ENCODE peak calls at places on chromosome 5, in six cellular contexts. One of them, this sample, is unnamed.

GRCh38 chr5:105754056-105754455 is 1916.7 kb downstream of the EFNA5 start:
- DNase-seq in tibial artery: no peak
- DNase-seq in SK-N-SH: no peak
- DNase-seq in HCT116: no peak
- DNase-seq in tibial nerve: no peak
- DNase-seq in hepatocyte: peak; percentile 8
- DNase-seq in this sample: no peak

GRCh38 chr5:168612996-168613395 is 33.8 kb upstream of the PANK3 start:
- DNase-seq in tibial artery: no peak
- DNase-seq in SK-N-SH: no peak
- DNase-seq in HCT116: no peak
- DNase-seq in tibial nerve: no peak
- DNase-seq in hepatocyte: no peak
- DNase-seq in this sample: no peak

GRCh38 chr5:172442592-172442991 is 11.7 kb downstream of the SH3PXD2B start:
- DNase-seq in tibial artery: no peak
- DNase-seq in SK-N-SH: no peak
- DNase-seq in HCT116: no peak
- DNase-seq in tibial nerve: no peak
- DNase-seq in hepatocyte: no peak
- DNase-seq in this sample: no peak

GRCh38 chr5:81768960-81769452 is 18.1 kb upstream of the SSBP2 start:
- DNase-seq in tibial artery: no peak
- DNase-seq in SK-N-SH: no peak
- DNase-seq in HCT116: peak; percentile 35
- DNase-seq in tibial nerve: no peak
- DNase-seq in hepatocyte: peak; percentile 45
- DNase-seq in this sample: no peak

GRCh38 chr5:1019001-1019651 is 10.5 kb downstream of the NKD2 start:
- DNase-seq in tibial artery: no peak
- DNase-seq in SK-N-SH: no peak
- DNase-seq in HCT116: no peak
- DNase-seq in tibial nerve: no peak
- DNase-seq in hepatocyte: no peak
- DNase-seq in this sample: no peak

GRCh38 chr5:121758640-121759039 is 93.0 kb upstream of the FTMT start:
- DNase-seq in tibial artery: no peak
- DNase-seq in SK-N-SH: no peak
- DNase-seq in HCT116: no peak
- DNase-seq in tibial nerve: no peak
- DNase-seq in hepatocyte: no peak
- DNase-seq in this sample: peak; percentile 79

GRCh38 chr5:60482301-60482700 is 217.7 kb downstream of the DEPDC1B start:
- DNase-seq in tibial artery: no peak
- DNase-seq in SK-N-SH: no peak
- DNase-seq in HCT116: no peak
- DNase-seq in tibial nerve: no peak
- DNase-seq in hepatocyte: no peak
- DNase-seq in this sample: peak; percentile 59

GRCh38 chr5:83306572-83307241 is 164.8 kb upstream of the VCAN start:
- DNase-seq in tibial artery: peak; percentile 69
- DNase-seq in SK-N-SH: no peak
- DNase-seq in HCT116: peak; percentile 44
- DNase-seq in tibial nerve: peak; percentile 76
- DNase-seq in hepatocyte: peak; percentile 55
- DNase-seq in this sample: no peak

GRCh38 chr5:144276034-144276822 is 105.6 kb downstream of the KCTD16 start:
- DNase-seq in tibial artery: no peak
- DNase-seq in SK-N-SH: no peak
- DNase-seq in HCT116: no peak
- DNase-seq in tibial nerve: no peak
- DNase-seq in hepatocyte: no peak
- DNase-seq in this sample: no peak

GRCh38 chr5:157558089-157558595 is 17.4 kb downstream of the ADAM19 start:
- DNase-seq in tibial artery: no peak
- DNase-seq in SK-N-SH: no peak
- DNase-seq in HCT116: no peak
- DNase-seq in tibial nerve: no peak
- DNase-seq in hepatocyte: no peak
- DNase-seq in this sample: no peak

GRCh38 chr5:56070795-56071539 is 76.2 kb upstream of the IL6ST start:
- DNase-seq in tibial artery: no peak
- DNase-seq in SK-N-SH: no peak
- DNase-seq in HCT116: no peak
- DNase-seq in tibial nerve: no peak
- DNase-seq in hepatocyte: no peak
- DNase-seq in this sample: no peak

GRCh38 chr5:178214160-178214803 is 9.9 kb downstream of the HNRNPAB start:
- DNase-seq in tibial artery: no peak
- DNase-seq in SK-N-SH: no peak
- DNase-seq in HCT116: no peak
- DNase-seq in tibial nerve: no peak
- DNase-seq in hepatocyte: no peak
- DNase-seq in this sample: peak; percentile 66

GRCh38 chr5:135705230-135705631 is 126.4 kb upstream of the CXCL14 start:
- DNase-seq in tibial artery: no peak
- DNase-seq in SK-N-SH: no peak
- DNase-seq in HCT116: no peak
- DNase-seq in tibial nerve: no peak
- DNase-seq in hepatocyte: no peak
- DNase-seq in this sample: peak; percentile 38

GRCh38 chr5:170301901-170302728 is 4.5 kb upstream of the LCP2 start:
- DNase-seq in tibial artery: no peak
- DNase-seq in SK-N-SH: no peak
- DNase-seq in HCT116: no peak
- DNase-seq in tibial nerve: no peak
- DNase-seq in hepatocyte: no peak
- DNase-seq in this sample: no peak

GRCh38 chr5:55173696-55174101 is 722 bp upstream of the CDC20B start:
- DNase-seq in tibial artery: no peak
- DNase-seq in SK-N-SH: peak; percentile 53
- DNase-seq in HCT116: no peak
- DNase-seq in tibial nerve: no peak
- DNase-seq in hepatocyte: no peak
- DNase-seq in this sample: no peak

GRCh38 chr5:154779105-154779504 is 23.9 kb downstream of the LARP1 start:
- DNase-seq in tibial artery: no peak
- DNase-seq in SK-N-SH: no peak
- DNase-seq in HCT116: peak; percentile 57
- DNase-seq in tibial nerve: no peak
- DNase-seq in hepatocyte: peak; percentile 57
- DNase-seq in this sample: no peak

GRCh38 chr5:135426102-135427082 is 20.8 kb downstream of the DCANP1 start:
- DNase-seq in tibial artery: no peak
- DNase-seq in SK-N-SH: peak; percentile 69
- DNase-seq in HCT116: peak; percentile 65
- DNase-seq in tibial nerve: no peak
- DNase-seq in hepatocyte: peak; percentile 67
- DNase-seq in this sample: peak; percentile 63

GRCh38 chr5:54909911-54910870 is 75.2 kb downstream of the ESM1 start:
- DNase-seq in tibial artery: no peak
- DNase-seq in SK-N-SH: no peak
- DNase-seq in HCT116: no peak
- DNase-seq in tibial nerve: no peak
- DNase-seq in hepatocyte: no peak
- DNase-seq in this sample: no peak

GRCh38 chr5:133017964-133018363 is 8.4 kb downstream of the ZCCHC10 start:
- DNase-seq in tibial artery: no peak
- DNase-seq in SK-N-SH: no peak
- DNase-seq in HCT116: no peak
- DNase-seq in tibial nerve: no peak
- DNase-seq in hepatocyte: no peak
- DNase-seq in this sample: no peak

GRCh38 chr5:127077346-127077745 is 4.0 kb upstream of the C5orf63 start:
- DNase-seq in tibial artery: no peak
- DNase-seq in SK-N-SH: no peak
- DNase-seq in HCT116: no peak
- DNase-seq in tibial nerve: no peak
- DNase-seq in hepatocyte: no peak
- DNase-seq in this sample: no peak

GRCh38 chr5:179816401-179817070 is 4.2 kb upstream of the SQSTM1 start:
- DNase-seq in tibial artery: no peak
- DNase-seq in SK-N-SH: no peak
- DNase-seq in HCT116: no peak
- DNase-seq in tibial nerve: no peak
- DNase-seq in hepatocyte: peak; percentile 65
- DNase-seq in this sample: no peak

GRCh38 chr5:144469106-144469505 is 298.4 kb downstream of the KCTD16 start:
- DNase-seq in tibial artery: no peak
- DNase-seq in SK-N-SH: no peak
- DNase-seq in HCT116: no peak
- DNase-seq in tibial nerve: no peak
- DNase-seq in hepatocyte: no peak
- DNase-seq in this sample: no peak

GRCh38 chr5:82591021-82591515 is 312.9 kb upstream of the RPS23 start:
- DNase-seq in tibial artery: no peak
- DNase-seq in SK-N-SH: no peak
- DNase-seq in HCT116: no peak
- DNase-seq in tibial nerve: no peak
- DNase-seq in hepatocyte: no peak
- DNase-seq in this sample: no peak

GRCh38 chr5:116482394-116482793 is 92.2 kb downstream of the SEMA6A start:
- DNase-seq in tibial artery: no peak
- DNase-seq in SK-N-SH: no peak
- DNase-seq in HCT116: no peak
- DNase-seq in tibial nerve: no peak
- DNase-seq in hepatocyte: no peak
- DNase-seq in this sample: no peak

GRCh38 chr5:24909210-24909609 is 264.4 kb upstream of the CDH10 start:
- DNase-seq in tibial artery: no peak
- DNase-seq in SK-N-SH: no peak
- DNase-seq in HCT116: no peak
- DNase-seq in tibial nerve: no peak
- DNase-seq in hepatocyte: no peak
- DNase-seq in this sample: no peak

GRCh38 chr5:150419630-150420270 is 7.0 kb upstream of the CD74 start:
- DNase-seq in tibial artery: no peak
- DNase-seq in SK-N-SH: no peak
- DNase-seq in HCT116: no peak
- DNase-seq in tibial nerve: no peak
- DNase-seq in hepatocyte: no peak
- DNase-seq in this sample: peak; percentile 41

GRCh38 chr5:135833961-135834638 is 363 bp upstream of the SLC25A48 start:
- DNase-seq in tibial artery: no peak
- DNase-seq in SK-N-SH: no peak
- DNase-seq in HCT116: no peak
- DNase-seq in tibial nerve: no peak
- DNase-seq in hepatocyte: no peak
- DNase-seq in this sample: no peak

GRCh38 chr5:113900831-113901230 is 387.3 kb downstream of the YTHDC2 start:
- DNase-seq in tibial artery: no peak
- DNase-seq in SK-N-SH: no peak
- DNase-seq in HCT116: no peak
- DNase-seq in tibial nerve: no peak
- DNase-seq in hepatocyte: no peak
- DNase-seq in this sample: no peak

GRCh38 chr5:179235416-179236400 is 109.6 kb downstream of the ADAMTS2 start:
- DNase-seq in tibial artery: peak; percentile 48
- DNase-seq in SK-N-SH: no peak
- DNase-seq in HCT116: no peak
- DNase-seq in tibial nerve: no peak
- DNase-seq in hepatocyte: no peak
- DNase-seq in this sample: peak; percentile 15

GRCh38 chr5:56319281-56320242 is 86.4 kb upstream of the ANKRD55 start:
- DNase-seq in tibial artery: no peak
- DNase-seq in SK-N-SH: no peak
- DNase-seq in HCT116: no peak
- DNase-seq in tibial nerve: peak; percentile 28
- DNase-seq in hepatocyte: no peak
- DNase-seq in this sample: no peak

GRCh38 chr5:174273325-174273724 is 227.8 kb downstream of the NSG2 start:
- DNase-seq in tibial artery: no peak
- DNase-seq in SK-N-SH: no peak
- DNase-seq in HCT116: no peak
- DNase-seq in tibial nerve: no peak
- DNase-seq in hepatocyte: no peak
- DNase-seq in this sample: no peak

GRCh38 chr5:93221773-93222172 is 359.2 kb downstream of the NR2F1-AS1 start:
- DNase-seq in tibial artery: no peak
- DNase-seq in SK-N-SH: no peak
- DNase-seq in HCT116: no peak
- DNase-seq in tibial nerve: no peak
- DNase-seq in hepatocyte: no peak
- DNase-seq in this sample: no peak
- H3K27me3 ChIP-seq in tibial artery: no peaks in the 10 kb centered on the region
- H3K27me3 ChIP-seq in SK-N-SH: no peaks in the 10 kb centered on the region
- H3K27me3 ChIP-seq in HCT116: no peaks in the 10 kb centered on the region
- H3K27me3 ChIP-seq in tibial nerve: no peaks in the 10 kb centered on the region
- H3K27me3 ChIP-seq in hepatocyte: no peaks in the 10 kb centered on the region
- H3K27me3 ChIP-seq in this sample: no peaks in the 10 kb centered on the region

DNA sequence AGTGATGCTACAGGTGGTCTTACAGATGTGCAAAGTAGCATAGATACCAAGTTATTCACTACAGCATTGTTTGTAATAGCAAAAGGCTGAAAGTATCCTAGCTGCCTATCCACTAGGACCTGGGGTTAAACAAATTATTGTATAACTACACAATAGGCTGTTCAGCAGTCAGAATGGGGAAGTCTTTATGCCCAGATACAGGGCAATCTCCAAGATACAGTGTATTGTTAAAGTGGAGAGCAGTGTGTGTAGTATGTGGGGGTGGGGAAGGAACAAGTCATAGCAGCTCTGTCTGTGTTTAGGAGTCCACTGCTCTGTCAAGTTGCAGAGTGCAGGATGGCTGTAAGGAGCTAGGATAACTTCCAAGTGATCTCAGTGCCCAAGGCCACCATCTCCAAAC is 5.5 kb downstream of the PCYOX1L start:
- DNase-seq in tibial artery: no peak
- DNase-seq in SK-N-SH: no peak
- DNase-seq in HCT116: no peak
- DNase-seq in tibial nerve: no peak
- DNase-seq in hepatocyte: no peak
- DNase-seq in this sample: no peak
- TF ChIP-seq CTCF in tibial artery: no peak
- TF ChIP-seq CTCF in SK-N-SH: no peak
- TF ChIP-seq CTCF in HCT116: no peak
- TF ChIP-seq CTCF in tibial nerve: no peak
- TF ChIP-seq CTCF in hepatocyte: no peak
- TF ChIP-seq CTCF in this sample: no peak

GRCh38 chr5:171322527-171322926 is 13.5 kb downstream of the TLX3 start:
- DNase-seq in tibial artery: no peak
- DNase-seq in SK-N-SH: peak; percentile 66
- DNase-seq in HCT116: no peak
- DNase-seq in tibial nerve: no peak
- DNase-seq in hepatocyte: no peak
- DNase-seq in this sample: no peak
- H3K27me3 ChIP-seq in tibial artery: no peaks in the 10 kb centered on the region
- H3K27me3 ChIP-seq in SK-N-SH: no peaks in the 10 kb centered on the region
- H3K27me3 ChIP-seq in HCT116: no peaks in the 10 kb centered on the region
- H3K27me3 ChIP-seq in tibial nerve: peaks cover 96% of the 10 kb centered on the region
- H3K27me3 ChIP-seq in hepatocyte: peaks cover 77% of the 10 kb centered on the region
- H3K27me3 ChIP-seq in this sample: peaks cover 95% of the 10 kb centered on the region

DNA sequence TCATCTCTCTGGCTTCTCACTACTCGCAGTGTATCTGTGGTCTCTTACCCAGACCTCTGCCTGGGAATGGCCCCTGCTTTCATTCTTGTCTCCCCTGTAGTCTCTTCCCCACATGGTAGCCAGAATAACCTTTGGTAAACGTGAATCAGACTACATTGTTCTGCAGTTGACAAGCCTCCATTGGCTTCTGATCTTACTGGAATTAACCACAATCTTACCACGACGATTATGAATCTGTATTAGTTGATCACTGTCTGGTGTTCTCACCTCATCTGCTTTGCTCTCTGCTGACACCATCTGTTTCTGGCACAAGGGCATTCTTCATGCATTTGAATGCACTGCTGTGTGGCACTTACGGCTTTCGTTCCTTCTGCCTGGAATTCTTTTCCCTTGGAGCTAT is 781.2 kb downstream of the MTRR start:
- DNase-seq in tibial artery: no peak
- DNase-seq in SK-N-SH: no peak
- DNase-seq in HCT116: no peak
- DNase-seq in tibial nerve: no peak
- DNase-seq in hepatocyte: no peak
- DNase-seq in this sample: no peak
- TF ChIP-seq CTCF in tibial artery: no peak
- TF ChIP-seq CTCF in SK-N-SH: no peak
- TF ChIP-seq CTCF in HCT116: no peak
- TF ChIP-seq CTCF in tibial nerve: no peak
- TF ChIP-seq CTCF in hepatocyte: no peak
- TF ChIP-seq CTCF in this sample: no peak